ENCODE peak calls at places on chromosomes 2 and 18, in six cellular contexts. N, C, P, B, T and Q are unnamed samples.
A peak's percentile ranks its signal among the peaks of the same experiment; 100 is the strongest.

GRCh38 chr2:188975497-188976102 is 1.4 kb downstream of the COL3A1 start:
- DNase-seq in B (no peak), T (no peak), C (no peak), P (no peak), N (no peak), Q (no peak)

GRCh38 chr2:17971531-17971930 is 93.1 kb downstream of the KCNS3 start:
- DNase-seq in B (no peak), T (no peak), C (no peak), P (no peak), N (no peak), Q (no peak)

GRCh38 chr2:36478332-36478738 is 119.6 kb downstream of the FEZ2 start:
- DNase-seq in B (no peak), T (no peak), C (no peak), P (no peak), N (no peak), Q (no peak)

GRCh38 chr2:33134086-33134763 is 187.5 kb downstream of the LTBP1 start:
- DNase-seq in T (no peak), P (peak; percentile 67), B (no peak), N (no peak), C (no peak), Q (no peak)

GRCh38 chr2:232328516-232329460 is 49.8 kb upstream of the ALPP start:
- DNase-seq in T (no peak), P (no peak), C (no peak), N (no peak), B (no peak), Q (no peak)

GRCh38 chr18:3485153-3486149 is 35.5 kb downstream of the TGIF1 start:
- DNase-seq in N (no peak), T (no peak), B (no peak), C (no peak), P (no peak), Q (no peak)

GRCh38 chr2:25251032-25251460 is 82.7 kb upstream of the POMC start:
- DNase-seq in P (no peak), C (no peak), N (peak; percentile 52), B (peak; percentile 62), T (no peak), Q (no peak)

GRCh38 chr2:223054193-223054781 is 2.3 kb downstream of the KCNE4 start:
- DNase-seq in C (no peak), N (no peak), B (no peak), P (no peak), T (no peak), Q (no peak)

GRCh38 chr2:161952722-161953322 is 121.2 kb downstream of the DPP4 start:
- DNase-seq in B (no peak), N (no peak), P (no peak), T (no peak), C (no peak), Q (no peak)

GRCh38 chr2:238570391-238570790 is 143.7 kb downstream of the ASB1 start:
- DNase-seq in C (no peak), B (no peak), P (no peak), T (no peak), N (no peak), Q (no peak)

GRCh38 chr18:69916412-69916811 is 31.3 kb downstream of the CD226 start:
- DNase-seq in P (no peak), B (no peak), T (no peak), C (no peak), N (no peak), Q (no peak)

GRCh38 chr2:202695166-202695565 is 60.4 kb downstream of the FAM117B start:
- DNase-seq in C (no peak), B (no peak), T (no peak), N (no peak), P (no peak), Q (no peak)

GRCh38 chr18:75694292-75694691 is 266.8 kb upstream of the SMIM21 start:
- DNase-seq in C (no peak), T (no peak), N (no peak), B (no peak), P (no peak), Q (no peak)

GRCh38 chr2:60565472-60565871 is 12.0 kb upstream of the BCL11A start:
- DNase-seq in N (no peak), T (no peak), B (no peak), C (no peak), P (peak; percentile 15), Q (no peak)

GRCh38 chr2:231966886-231967285 is 5.4 kb downstream of the DIS3L2 start:
- DNase-seq in B (no peak), P (no peak), T (no peak), C (no peak), N (no peak), Q (no peak)

GRCh38 chr2:38876407-38876806 is 631 bp downstream of the MORN2 start:
- DNase-seq in P (no peak), T (no peak), B (no peak), C (no peak), N (no peak), Q (no peak)

GRCh38 chr2:67451086-67451832 is 54.1 kb downstream of the ETAA1 start:
- DNase-seq in P (peak; percentile 17), N (no peak), T (no peak), C (no peak), B (no peak), Q (no peak)

GRCh38 chr18:57748770-57749603 is 54.1 kb downstream of the ATP8B1 start:
- DNase-seq in B (peak; percentile 21), N (no peak), C (no peak), P (peak; percentile 76), T (peak; percentile 28), Q (peak; percentile 9)

GRCh38 chr2:134246154-134246874 is 7.6 kb upstream of the MGAT5 start:
- DNase-seq in P (peak; percentile 26), C (no peak), N (no peak), T (no peak), B (no peak), Q (no peak)

GRCh38 chr18:31401156-31402025 is 24.8 kb downstream of the DSG4 start:
- DNase-seq in P (peak; percentile 76), B (no peak), T (no peak), N (no peak), C (no peak), Q (no peak)

GRCh38 chr18:69528439-69528838 is 127.8 kb downstream of the DOK6 start:
- DNase-seq in N (no peak), P (no peak), B (no peak), T (no peak), C (no peak), Q (no peak)

DNA sequence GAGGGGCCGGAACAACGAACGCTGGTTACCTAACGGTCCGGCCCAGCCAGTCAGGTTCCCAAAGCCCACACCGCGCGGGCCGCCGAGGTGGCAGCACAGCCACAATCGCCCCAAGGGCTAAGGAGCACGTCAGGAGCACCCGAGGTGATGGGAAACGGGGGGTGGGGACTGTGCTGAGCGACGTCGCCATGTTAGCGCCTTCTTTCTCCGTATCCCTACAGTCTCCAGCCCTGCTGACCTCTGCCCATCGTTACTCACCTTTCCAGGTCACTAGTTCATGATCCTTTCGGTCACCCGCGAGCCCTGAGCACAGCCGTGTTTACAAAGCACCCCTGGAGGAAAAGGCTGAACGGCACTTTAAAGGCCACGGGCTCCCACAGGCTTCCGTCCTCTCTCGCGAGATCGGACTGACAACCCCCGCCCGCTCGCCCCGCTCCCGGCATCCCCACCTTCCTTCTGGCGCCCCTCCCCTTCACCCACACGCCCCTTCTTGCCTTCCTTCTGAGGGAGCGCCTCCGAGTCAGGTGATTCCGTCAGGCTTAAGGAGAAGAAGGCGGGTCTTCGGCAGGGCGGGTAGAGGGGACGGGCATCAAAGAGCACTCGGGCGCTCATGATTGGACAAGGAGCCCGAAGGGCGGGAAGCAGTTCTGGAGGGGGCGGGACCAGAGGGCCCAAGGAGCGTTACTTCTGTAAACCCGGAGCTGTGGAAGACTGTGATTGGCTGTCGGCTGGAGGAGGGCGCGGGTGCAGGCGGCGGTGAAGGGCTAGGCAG is at the start of gene ATF2:
- DNase-seq in T (peak; percentile 97), C (peak; percentile 92), N (peak; percentile 98), B (peak; percentile 80), P (peak; percentile 100), Q (peak; percentile 79)
- TF ChIP-seq POLR2A in T (peak; percentile 91), C (peak; percentile 85), N (peak; percentile 97), B (peak; percentile 90), P (peak; percentile 98), Q (peak; percentile 65)

DNA sequence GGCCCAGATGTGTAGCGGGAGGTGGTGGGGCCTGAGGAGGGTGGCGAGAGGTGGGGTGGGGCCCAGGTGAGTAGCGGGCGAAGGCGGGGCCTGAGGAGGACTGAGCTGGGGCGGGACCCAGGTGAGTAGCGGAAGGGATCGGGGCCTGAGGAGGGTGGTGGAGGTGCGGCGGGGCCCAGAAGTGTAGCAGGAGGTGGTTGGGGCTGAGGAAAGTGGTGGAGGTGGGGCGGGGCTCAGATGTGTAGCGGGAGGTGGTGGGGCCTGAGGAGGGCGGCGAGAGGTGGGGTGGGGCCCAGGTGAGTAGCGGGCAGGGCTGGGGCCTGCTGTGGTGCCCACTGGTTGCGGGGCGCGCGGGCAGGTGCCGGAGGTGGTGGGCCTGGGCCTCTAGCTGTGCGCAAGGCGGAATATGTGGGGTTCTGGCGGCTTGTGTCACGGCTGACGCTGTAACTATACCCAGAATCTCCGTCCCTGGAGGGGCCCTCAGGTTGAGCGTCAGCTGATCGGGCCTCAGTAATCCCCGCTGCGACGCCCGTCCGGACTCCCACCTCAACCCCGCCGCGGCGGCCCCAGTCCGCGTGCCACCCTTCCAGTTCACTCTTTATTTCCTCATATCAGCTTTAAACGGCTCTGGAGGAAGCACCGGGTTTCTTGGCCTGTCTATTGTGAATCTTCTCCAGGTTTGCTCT is 866 bp upstream of the SF3B6 start:
- DNase-seq in T (no peak), B (no peak), P (no peak), N (no peak), C (no peak), Q (no peak)
- TF ChIP-seq POLR2AphosphoS5 in T (no peak), B (no peak), P (no peak), N (no peak), C (peak; percentile 48), Q (no peak)

GRCh38 chr2:179787601-179788000 is 73.8 kb downstream of the ZNF385B start:
- DNase-seq in T (no peak), B (no peak), C (no peak), P (no peak), N (peak; percentile 47), Q (no peak)

GRCh38 chr2:179790235-179790895 is 71.0 kb downstream of the ZNF385B start:
- DNase-seq in N (no peak), B (no peak), T (no peak), C (no peak), P (no peak), Q (no peak)

GRCh38 chr2:179793238-179793637 is 68.2 kb downstream of the ZNF385B start:
- DNase-seq in B (no peak), T (no peak), C (no peak), P (no peak), N (no peak), Q (no peak)

GRCh38 chr2:179788104-179788503 is 73.3 kb downstream of the ZNF385B start:
- DNase-seq in N (no peak), P (no peak), T (no peak), B (no peak), C (no peak), Q (no peak)
- TF ChIP-seq TAF1 in N (no peak), P (no peak), T (no peak), B (no peak), C (no peak), Q (no peak)

DNA sequence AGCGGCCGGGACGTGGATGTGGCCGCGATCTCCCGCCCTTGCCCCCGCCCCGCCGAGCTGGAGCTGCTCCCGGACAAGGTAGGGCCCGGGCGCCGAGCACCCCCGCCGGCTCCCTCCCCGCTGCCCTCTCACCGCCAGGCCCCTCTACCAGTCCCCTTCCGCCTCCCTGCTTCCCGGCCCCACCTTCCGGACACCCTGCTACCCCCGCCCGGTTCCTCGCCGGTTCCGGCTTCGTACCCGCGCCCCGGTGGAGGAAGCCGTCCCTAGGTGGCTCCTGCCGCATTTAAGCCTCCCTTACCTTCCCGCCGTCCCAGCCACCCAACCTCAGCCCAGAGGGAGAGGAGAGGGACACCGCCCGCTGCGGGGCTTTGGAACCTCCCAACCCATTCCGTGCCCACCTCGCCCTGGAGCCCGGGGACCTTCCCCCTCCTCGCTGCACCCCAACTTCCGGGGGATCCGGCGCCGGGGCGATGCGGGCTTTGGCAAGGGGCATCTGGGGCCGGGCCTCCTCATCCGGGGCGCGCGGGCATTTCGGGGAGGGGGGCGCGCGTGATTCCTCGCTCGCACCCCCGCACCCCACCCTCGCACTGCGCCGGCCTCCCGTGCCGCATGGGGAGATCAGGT is 475 bp downstream of the B3GNT2 start:
- DNase-seq in C (peak; percentile 77), N (peak; percentile 82), T (no peak), B (no peak), P (peak; percentile 45), Q (peak; percentile 43)
- TF ChIP-seq POLR2A in C (no peak), N (no peak), T (peak; percentile 6), B (no peak), P (peak; percentile 2), Q (no peak)